ENCODE peak calls at places on chromosomes 4 and X, in six cellular contexts. U, E, J, A, L and C are unnamed samples. For H3K9me3, the result is how much of the 10 kb centered on the place peaks cover.

GRCh38 chrX:78517124-78517523 is 142.0 kb downstream of the RTL3 start:
- DNase-seq in L (no peak), U (peak), E (peak), A (no peak), J (no peak), C (no peak)

GRCh38 chr4:72525938-72526337 is 43.1 kb downstream of the ADAMTS3 start:
- DNase-seq in A (no peak), U (no peak), L (peak), E (no peak), J (peak), C (no peak)

GRCh38 chr4:85952982-85953650 is 406.7 kb downstream of the MAPK10 start:
- DNase-seq in U (no peak), A (no peak), L (no peak), J (no peak), E (no peak), C (no peak)

GRCh38 chr4:2354760-2355159 is 63.7 kb downstream of the ZFYVE28 start:
- DNase-seq in J (no peak), A (no peak), E (no peak), L (no peak), U (no peak), C (no peak)

GRCh38 chrX:23403849-23404248 is 69.2 kb downstream of the PTCHD1 start:
- DNase-seq in E (peak), J (no peak), A (peak), U (no peak), L (no peak), C (peak)

GRCh38 chr4:70654605-70655011 is 11.7 kb downstream of the JCHAIN start:
- DNase-seq in J (peak), U (no peak), A (no peak), E (no peak), L (no peak), C (no peak)

GRCh38 chr4:76194325-76194724 is 19.3 kb downstream of the SCARB2 start:
- DNase-seq in U (no peak), J (peak), L (peak), A (no peak), E (peak), C (no peak)

GRCh38 chr4:69095301-69095731 is 958 bp upstream of the UGT2B7 start:
- DNase-seq in J (no peak), E (peak), L (no peak), A (no peak), U (no peak), C (no peak)

GRCh38 chr4:13530823-13531608 is 13.3 kb downstream of the NKX3-2 start:
- DNase-seq in U (no peak), L (no peak), E (no peak), J (no peak), A (no peak), C (peak)
- TF ChIP-seq EZH2 in U (no peak), L (peak), E (no peak), J (peak), A (no peak), C (peak)

DNA sequence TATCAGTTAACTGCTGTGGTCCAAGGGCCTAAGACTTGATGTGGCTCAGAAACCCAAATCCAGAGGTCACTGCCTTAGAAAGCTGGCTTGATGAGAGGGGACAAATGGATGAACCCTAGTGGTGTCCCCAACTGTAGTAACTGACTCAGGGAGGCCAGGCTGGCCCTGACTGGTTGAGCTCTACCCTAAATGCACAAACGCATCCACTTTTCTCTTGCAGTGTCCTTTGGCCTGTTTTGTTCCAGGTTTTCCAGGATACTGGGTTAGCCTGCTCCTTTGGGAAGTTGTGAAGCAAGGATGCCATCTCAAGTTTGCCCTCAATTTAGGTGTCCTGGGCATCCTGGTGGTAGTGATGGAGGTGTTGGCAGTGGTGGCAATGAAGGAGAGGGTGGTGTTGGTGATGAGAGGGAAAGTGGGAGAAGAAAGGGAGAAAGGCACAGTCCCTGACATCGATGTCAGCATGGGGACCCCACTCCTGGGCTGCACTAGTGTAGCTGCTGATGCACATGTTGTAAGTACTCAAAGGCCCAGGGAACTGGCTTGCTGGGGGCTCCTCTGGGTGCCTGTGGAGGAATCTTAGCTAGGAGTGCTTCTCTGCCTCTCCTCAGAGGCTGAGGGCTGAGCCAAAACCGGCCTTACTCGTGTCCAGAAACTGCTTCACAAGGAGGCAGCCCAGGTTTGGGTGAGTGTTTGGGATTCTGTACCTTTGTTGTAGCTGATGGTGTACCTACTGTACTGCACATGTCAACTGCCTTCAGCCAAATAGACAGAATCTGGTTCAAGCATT is 2.9 kb upstream of the HAND2 start:
- DNase-seq in A (no peak), U (no peak), L (no peak), J (no peak), E (no peak), C (no peak)
- H3K9me3 ChIP-seq in A (under half), U (under half), L (under half), J (under half), E (under half), C (under half)

DNA sequence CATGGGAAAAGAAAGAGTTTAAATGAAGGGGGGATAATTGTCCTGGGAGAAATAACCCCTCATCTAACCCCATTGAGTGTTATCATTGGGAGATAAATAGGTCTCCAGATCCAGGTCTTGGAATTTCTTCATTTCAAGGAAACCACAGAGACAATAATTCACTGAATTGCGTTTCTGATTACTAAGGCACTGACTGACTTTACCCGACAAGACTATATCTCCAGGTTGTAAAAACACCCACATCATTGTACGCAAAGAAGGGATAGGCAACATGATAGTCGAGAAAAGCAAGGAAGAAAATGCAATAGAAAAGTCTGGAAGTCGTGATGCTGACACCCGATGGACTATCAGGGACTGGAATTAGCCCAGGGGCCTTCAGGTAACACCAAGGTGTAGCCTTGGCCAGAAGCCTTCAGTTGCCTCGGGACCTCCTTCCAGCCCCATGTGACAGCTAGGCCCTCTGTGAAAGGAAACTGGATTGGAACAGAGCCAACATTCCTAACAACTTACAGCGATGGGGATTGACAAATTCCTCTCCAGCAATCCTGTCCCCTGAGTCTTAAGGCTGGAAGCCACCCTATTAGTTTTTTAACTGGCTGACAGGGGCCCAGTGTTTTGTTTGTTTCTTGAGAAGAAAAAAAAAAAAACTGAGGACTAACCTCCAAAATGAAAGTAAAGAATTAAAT is 46.6 kb upstream of the RAB9B start:
- DNase-seq in J (peak), U (no peak), A (peak), L (peak), E (peak), C (no peak)
- TF ChIP-seq EZH2phosphoT487 in J (no peak), U (no peak), A (no peak), L (no peak), E (no peak), C (no peak)

GRCh38 chr4:54228563-54229501 is at the start of gene PDGFRA:
- DNase-seq in E (no peak), U (no peak), A (no peak), L (peak), J (peak), C (peak)

GRCh38 chr4:54230479-54231418 is 1.7 kb downstream of the PDGFRA start:
- DNase-seq in L (peak), J (peak), E (no peak), A (no peak), U (no peak), C (peak)

GRCh38 chr4:54228064-54228527 is 997 bp upstream of the PDGFRA start:
- DNase-seq in A (no peak), E (peak), L (peak), J (peak), U (peak), C (peak)

GRCh38 chr4:54231419-54232150 is 2.5 kb downstream of the PDGFRA start:
- DNase-seq in L (peak), J (peak), A (no peak), U (no peak), E (no peak), C (peak)

GRCh38 chr4:54229631-54230478 is 762 bp downstream of the PDGFRA start:
- DNase-seq in L (peak), E (no peak), U (no peak), J (peak), A (no peak), C (peak)
- TF ChIP-seq EZH2 in L (peak), E (peak), U (no peak), J (no peak), A (no peak), C (no peak)